ENCODE peak calls at places on chromosomes 6 and 20, in nine cellular contexts. V is kidney, J is cardiac fibroblast, E is right lobe of liver, Y is spleen, O is glutamatergic neuron, N is esophagus squamous epithelium, X is vagina, F is AG09319. Z is an unnamed sample.

GRCh38 chr6:37807656-37808055 is 11.9 kb upstream of the ZFAND3 start:
- DNase-seq in V (peak; percentile 76), J (no peak), E (no peak), Y (no peak), O (peak; percentile 57), N (no peak), X (no peak), F (no peak), Z (no peak)

GRCh38 chr6:113651920-113652319 is 205.2 kb upstream of the MARCKS start:
- DNase-seq in V (no peak), J (no peak), E (no peak), Y (no peak), O (no peak), N (no peak), X (no peak), F (no peak), Z (no peak)

GRCh38 chr6:84641076-84641475 is 123.3 kb downstream of the TBX18 start:
- DNase-seq in V (no peak), J (peak; percentile 62), E (no peak), Y (no peak), O (no peak), N (no peak), X (no peak), F (no peak), Z (no peak)

GRCh38 chr6:129507059-129507807 is 202.7 kb downstream of the ARHGAP18 start:
- DNase-seq in V (no peak), J (no peak), E (no peak), Y (no peak), O (no peak), N (no peak), X (no peak), F (no peak), Z (no peak)

GRCh38 chr20:25296094-25297093 is 48.5 kb downstream of the PYGB start:
- DNase-seq in V (no peak), J (peak; percentile 32), E (no peak), Y (peak; percentile 79), O (peak; percentile 52), N (no peak), X (no peak), F (no peak), Z (no peak)

GRCh38 chr6:147750420-147750819 is 241.9 kb downstream of the SAMD5 start:
- DNase-seq in V (no peak), J (no peak), E (no peak), Y (no peak), O (no peak), N (no peak), X (no peak), F (no peak), Z (no peak)

GRCh38 chr6:154653385-154653784 is 79.8 kb upstream of the SCAF8 start:
- DNase-seq in V (no peak), J (peak; percentile 51), E (no peak), Y (no peak), O (no peak), N (no peak), X (no peak), F (no peak), Z (no peak)

GRCh38 chr6:42407379-42407778 is 44.3 kb downstream of the TRERF1 start:
- DNase-seq in V (no peak), J (peak; percentile 84), E (no peak), Y (no peak), O (no peak), N (no peak), X (no peak), F (peak; percentile 34), Z (no peak)

GRCh38 chr20:21323640-21324039 is 20.5 kb downstream of the XRN2 start:
- DNase-seq in V (no peak), J (peak; percentile 84), E (no peak), Y (no peak), O (no peak), N (no peak), X (no peak), F (peak; percentile 16), Z (no peak)

GRCh38 chr6:44254201-44254956 is 2.9 kb downstream of the SLC35B2 start:
- DNase-seq in V (peak; percentile 46), J (no peak), E (peak; percentile 8), Y (peak; percentile 66), O (no peak), N (no peak), X (no peak), F (no peak), Z (peak; percentile 84)

GRCh38 chr6:25041676-25042598 is 106.2 kb upstream of the RIPOR2 start:
- DNase-seq in V (peak; percentile 75), J (no peak), E (no peak), Y (peak; percentile 87), O (peak; percentile 33), N (no peak), X (no peak), F (no peak), Z (no peak)

DNA sequence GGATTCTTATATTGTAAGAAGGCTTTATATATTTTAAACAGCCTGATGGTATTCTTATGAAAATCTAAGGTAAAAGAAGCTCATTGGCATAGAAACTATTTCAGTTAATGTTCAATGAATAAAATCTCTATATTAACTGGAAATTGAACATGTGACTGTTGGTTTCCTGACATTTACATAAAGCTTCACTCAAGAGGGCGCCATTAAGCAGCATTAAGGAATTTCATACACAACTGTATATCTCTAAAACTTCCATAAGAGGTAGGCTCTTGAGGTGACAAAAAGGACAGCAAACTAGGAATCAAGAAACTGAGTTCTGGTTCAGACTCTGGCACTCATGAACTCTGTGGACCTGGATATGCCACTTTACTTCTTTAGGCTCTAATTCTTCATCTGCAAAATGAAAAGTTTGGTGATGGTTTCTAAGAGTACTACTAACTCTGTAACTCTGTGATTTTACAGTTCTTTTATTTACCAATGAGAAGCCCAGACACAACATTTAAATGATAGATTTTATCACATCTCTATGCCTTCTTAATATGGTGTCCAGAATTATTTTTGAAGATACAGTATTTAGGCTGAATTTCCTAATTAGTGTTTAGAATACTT is 147.5 kb downstream of the FLRT3 start:
- DNase-seq in V (no peak), J (peak; percentile 53), E (no peak), Y (no peak), O (no peak), N (no peak), X (no peak), F (peak; percentile 14), Z (no peak)
- TF ChIP-seq CTCF in V (no peak), J (no peak), E (peak; percentile 45), Y (no peak), O (no peak), N (no peak), X (no peak), F (peak; percentile 57), Z (peak; percentile 81)

GRCh38 chr20:49964964-49965780 is 17.6 kb upstream of the SNAI1 start:
- DNase-seq in V (no peak), J (no peak), E (no peak), Y (peak; percentile 71), O (peak; percentile 68), N (no peak), X (no peak), F (no peak), Z (peak; percentile 32)
- TF ChIP-seq CTCF in V (peak; percentile 16), J (peak; percentile 89), E (peak; percentile 53), Y (no peak), O (peak; percentile 65), N (no peak), X (no peak), F (peak; percentile 48), Z (peak; percentile 74)

GRCh38 chr6:4112366-4112765 is 23.0 kb downstream of the ECI2 start:
- DNase-seq in V (no peak), J (no peak), E (no peak), Y (no peak), O (no peak), N (no peak), X (no peak), F (no peak), Z (no peak)

GRCh38 chr6:4107873-4108272 is 27.5 kb downstream of the ECI2 start:
- DNase-seq in V (no peak), J (no peak), E (no peak), Y (no peak), O (no peak), N (no peak), X (no peak), F (no peak), Z (no peak)

GRCh38 chr6:4105980-4106536 is 27.1 kb upstream of the FAM217A start:
- DNase-seq in V (no peak), J (no peak), E (no peak), Y (no peak), O (no peak), N (no peak), X (no peak), F (no peak), Z (no peak)

GRCh38 chr6:4103929-4104328 is 25.0 kb upstream of the FAM217A start:
- DNase-seq in V (no peak), J (no peak), E (no peak), Y (no peak), O (no peak), N (no peak), X (no peak), F (no peak), Z (no peak)

GRCh38 chr6:4108561-4109093 is 26.7 kb downstream of the ECI2 start:
- DNase-seq in V (no peak), J (no peak), E (no peak), Y (no peak), O (no peak), N (no peak), X (no peak), F (no peak), Z (no peak)
- TF ChIP-seq CTCF in V (no peak), J (no peak), E (no peak), Y (no peak), O (no peak), N (no peak), X (no peak), F (no peak), Z (no peak)

GRCh38 chr6:15505463-15505918 is 157.3 kb downstream of the DTNBP1 start:
- DNase-seq in V (peak; percentile 69), J (no peak), E (no peak), Y (peak; percentile 74), O (no peak), N (no peak), X (no peak), F (no peak), Z (peak; percentile 66)

GRCh38 chr6:15504581-15505350 is 158.1 kb downstream of the DTNBP1 start:
- DNase-seq in V (peak; percentile 89), J (peak; percentile 98), E (peak; percentile 88), Y (peak; percentile 76), O (no peak), N (no peak), X (no peak), F (peak; percentile 92), Z (peak; percentile 92)

GRCh38 chr6:15503346-15503680 is 159.5 kb downstream of the DTNBP1 start:
- DNase-seq in V (no peak), J (no peak), E (no peak), Y (peak; percentile 20), O (no peak), N (no peak), X (no peak), F (no peak), Z (no peak)

GRCh38 chr6:15502451-15503345 is 160.1 kb downstream of the DTNBP1 start:
- DNase-seq in V (no peak), J (peak; percentile 27), E (no peak), Y (peak; percentile 39), O (no peak), N (no peak), X (no peak), F (no peak), Z (no peak)

DNA sequence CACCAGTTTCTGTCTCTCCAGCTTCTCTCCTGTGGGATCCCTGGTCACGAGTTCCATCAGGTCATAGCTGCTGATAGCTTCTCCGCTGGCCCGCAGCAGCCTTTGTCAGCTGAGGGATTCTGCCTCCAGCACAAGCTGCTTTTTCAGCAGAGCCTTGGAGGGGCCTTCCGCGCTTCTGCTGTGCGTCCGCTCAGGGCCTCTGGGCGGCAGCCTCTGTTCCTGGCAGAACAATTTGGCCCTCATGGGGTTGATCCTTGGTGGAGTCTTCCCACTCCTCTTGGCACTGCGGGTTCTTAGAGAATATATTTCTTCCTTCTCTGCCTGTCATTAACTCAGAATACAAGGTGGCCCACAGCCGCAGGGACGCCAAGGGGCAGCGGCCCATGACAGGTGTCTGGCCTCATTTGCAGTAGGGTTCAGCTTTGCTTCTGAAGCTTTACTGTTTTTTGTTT is 158.8 kb downstream of the DTNBP1 start:
- DNase-seq in V (peak; percentile 82), J (peak; percentile 35), E (no peak), Y (peak; percentile 47), O (no peak), N (no peak), X (no peak), F (no peak), Z (no peak)
- TF ChIP-seq CTCF in V (no peak), J (peak; percentile 28), E (no peak), Y (no peak), O (no peak), N (no peak), X (no peak), F (no peak), Z (no peak)

Z was measured in chondrocyte.